ENCODE peak calls at places on chromosomes 12 and 14, in four cellular contexts. S is IMR-90, B is nephron progenitor cell, F is B cell. E is an unnamed sample.

GRCh38 chr12:117047810-117048584 is 51.2 kb downstream of the TESC start:
- DNase-seq in S (peak; percentile 61), B (peak; percentile 35), F (no peak), E (no peak)

GRCh38 chr12:82174383-82174782 is 183.8 kb downstream of the CCDC59 start:
- DNase-seq in S (no peak), B (no peak), F (no peak), E (no peak)

GRCh38 chr12:131521326-131521725 is 189.6 kb upstream of the SFSWAP start:
- DNase-seq in S (no peak), B (no peak), F (no peak), E (no peak)

GRCh38 chr14:69979882-69980281 is 100.7 kb downstream of the SMOC1 start:
- DNase-seq in S (no peak), B (no peak), F (no peak), E (no peak)

GRCh38 chr12:59895161-59895785 is 299.4 kb downstream of the SLC16A7 start:
- DNase-seq in S (no peak), B (no peak), F (no peak), E (no peak)

GRCh38 chr12:18799561-18799960 is 61.6 kb downstream of the CAPZA3 start:
- DNase-seq in S (peak; percentile 49), B (no peak), F (no peak), E (no peak)

GRCh38 chr14:98704441-98704840 is 567.6 kb downstream of the BCL11B start:
- DNase-seq in S (no peak), B (no peak), F (no peak), E (peak; percentile 61)

GRCh38 chr12:115037830-115038229 is 353.9 kb upstream of the TBX3 start:
- DNase-seq in S (peak; percentile 16), B (no peak), F (no peak), E (no peak)

GRCh38 chr14:23352506-23353432 is at the start of gene SLC22A17:
- DNase-seq in S (peak; percentile 92), B (peak; percentile 78), F (peak; percentile 59), E (peak; percentile 71)

GRCh38 chr14:101004954-101005353 is 101.4 kb upstream of the RTL1 start:
- DNase-seq in S (peak; percentile 87), B (no peak), F (no peak), E (no peak)

GRCh38 chr14:90375934-90376333 is 20.9 kb upstream of the CALM1 start:
- DNase-seq in S (no peak), B (no peak), F (no peak), E (no peak)

GRCh38 chr14:49865431-49865859 is 12.9 kb upstream of the NEMF start:
- DNase-seq in S (peak; percentile 63), B (peak; percentile 87), F (peak; percentile 87), E (peak; percentile 92)

GRCh38 chr14:51676549-51676948 is 24.8 kb downstream of the FRMD6 start:
- DNase-seq in S (no peak), B (no peak), F (no peak), E (no peak)

DNA sequence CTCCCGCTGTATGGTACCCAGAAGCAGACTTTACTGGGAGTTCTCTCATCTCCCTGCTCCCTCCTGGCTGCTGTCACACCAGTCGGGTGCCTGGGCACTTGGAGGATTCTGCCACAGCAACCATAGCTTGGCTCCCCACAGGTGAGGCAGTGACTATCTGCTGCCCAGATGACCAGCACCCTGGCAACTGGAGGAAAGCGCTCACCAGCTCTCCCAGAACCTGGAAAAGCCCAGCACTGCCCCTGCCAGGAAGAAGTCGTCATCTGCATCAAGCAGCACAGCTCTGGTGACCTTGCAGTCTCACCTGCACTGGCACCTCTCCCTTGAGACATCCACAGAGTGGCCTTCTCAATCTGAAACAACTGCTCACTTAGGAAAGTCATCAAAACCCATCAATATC is 31.9 kb upstream of the TC2N start:
- DNase-seq in S (no peak), B (no peak), F (no peak), E (peak; percentile 51)
- TF ChIP-seq CTCF in S (no peak), B (no peak), F (no peak), E (peak; percentile 44)

DNA sequence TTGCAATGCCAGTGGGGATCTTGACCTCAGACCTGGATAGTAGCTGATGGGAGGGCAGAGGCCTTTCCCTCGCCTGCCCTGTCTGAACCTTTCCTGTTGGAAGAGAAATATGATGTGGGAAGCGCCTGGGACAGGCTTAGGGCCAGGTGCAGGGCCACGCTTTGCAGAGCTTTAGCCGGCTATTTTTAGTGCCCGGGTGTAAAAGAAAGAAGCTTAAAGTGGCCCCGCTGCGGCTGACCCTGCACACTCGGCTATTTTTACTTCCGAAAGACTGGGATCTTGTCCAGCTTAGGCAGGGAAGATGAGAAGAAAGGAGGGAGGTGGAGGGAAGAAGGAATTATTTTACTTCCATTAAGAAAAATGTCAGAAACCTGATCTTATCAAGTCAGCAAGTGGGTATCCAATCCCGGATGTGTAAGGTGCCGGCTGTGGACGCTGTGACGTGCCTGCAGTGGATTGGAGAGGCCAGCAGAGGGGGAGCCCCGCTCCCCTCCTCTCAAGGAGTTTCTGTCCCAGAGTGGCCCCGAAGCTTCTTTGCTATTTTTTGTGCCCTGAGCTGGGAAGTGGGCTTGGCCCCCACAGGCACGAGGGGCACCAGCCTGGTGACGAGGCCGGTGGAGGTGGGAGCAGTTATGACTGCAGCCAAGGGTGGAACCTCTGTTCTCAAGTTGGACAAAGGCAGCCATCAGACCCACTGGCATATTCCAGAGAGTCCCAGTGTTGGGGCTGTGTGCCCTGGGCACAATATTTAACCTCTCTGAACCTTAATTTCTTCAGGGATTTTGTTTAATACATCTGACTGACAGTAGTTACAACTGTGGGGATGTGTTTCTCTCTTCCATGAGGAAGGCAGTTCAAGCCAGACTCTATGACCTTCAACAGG is 97.7 kb downstream of the ESRRB start:
- DNase-seq in S (peak; percentile 6), B (peak; percentile 47), F (no peak), E (no peak)
- TF ChIP-seq CTCF in S (no peak), B (peak; percentile 35), F (no peak), E (no peak)

GRCh38 chr12:103832048-103832798 is 8.8 kb downstream of the NT5DC3 start:
- DNase-seq in S (no peak), B (no peak), F (peak; percentile 36), E (no peak)

GRCh38 chr12:103836345-103836744 is 4.7 kb downstream of the NT5DC3 start:
- DNase-seq in S (no peak), B (no peak), F (no peak), E (no peak)

GRCh38 chr12:103834897-103835390 is 6.1 kb downstream of the NT5DC3 start:
- DNase-seq in S (no peak), B (peak; percentile 16), F (no peak), E (no peak)

GRCh38 chr12:103833095-103833777 is 7.8 kb downstream of the NT5DC3 start:
- DNase-seq in S (peak; percentile 51), B (no peak), F (no peak), E (no peak)

GRCh38 chr12:103833891-103834290 is 7.1 kb downstream of the NT5DC3 start:
- DNase-seq in S (no peak), B (no peak), F (no peak), E (no peak)
- TF ChIP-seq CTCF in S (no peak), B (no peak), F (no peak), E (no peak)

DNA sequence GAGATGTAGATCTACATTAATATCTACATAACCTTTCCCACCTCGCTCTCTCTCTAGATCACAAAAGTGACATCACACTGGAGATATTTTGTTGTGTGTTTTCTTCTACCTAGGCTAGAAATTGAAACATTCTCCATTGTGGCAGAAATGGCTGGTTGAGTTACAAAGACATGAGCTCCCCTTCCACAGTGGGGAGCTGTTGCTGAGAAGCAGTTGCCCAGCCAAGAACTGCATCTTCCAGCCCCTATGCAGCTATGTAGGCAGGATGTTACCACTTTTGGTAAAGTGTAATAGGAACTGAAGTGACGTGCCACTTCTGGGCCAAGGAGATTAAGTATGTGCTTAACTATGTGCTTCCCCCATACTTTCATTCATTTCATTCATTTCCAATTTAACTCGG is 138.7 kb upstream of the E2F7 start:
- DNase-seq in S (peak; percentile 5), B (no peak), F (no peak), E (no peak)
- TF ChIP-seq CTCF in S (peak; percentile 6), B (no peak), F (no peak), E (no peak)

DNA sequence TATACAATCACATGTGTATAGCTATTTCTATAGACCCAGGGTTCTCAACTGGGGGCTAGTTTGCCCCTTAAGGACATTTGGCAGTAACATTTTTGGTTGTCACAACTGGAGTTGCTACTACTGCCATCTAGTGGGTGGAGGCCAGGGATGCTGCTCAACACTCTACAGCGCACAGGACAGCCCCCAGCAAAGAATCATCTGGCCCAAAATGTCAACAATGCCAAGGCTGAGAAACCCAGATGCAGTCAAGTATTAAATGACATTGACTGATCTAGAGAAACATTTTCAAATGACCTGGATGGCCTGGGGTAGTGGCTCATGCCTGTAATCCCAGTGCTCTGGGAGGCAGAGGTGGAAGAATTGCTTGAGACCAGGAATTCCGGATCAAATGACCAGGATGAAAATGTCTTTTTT is 5.8 kb downstream of the WSB2 start:
- DNase-seq in S (peak; percentile 22), B (peak; percentile 43), F (peak; percentile 73), E (peak; percentile 90)
- TF ChIP-seq CTCF in S (peak; percentile 46), B (peak; percentile 47), F (peak; percentile 74), E (peak; percentile 76)

GRCh38 chr14:65413739-65414045 is 1.2 kb downstream of the FUT8 start:
- DNase-seq in S (no peak), B (no peak), F (no peak), E (no peak)

GRCh38 chr14:65414961-65415589 is 2.5 kb downstream of the FUT8 start:
- DNase-seq in S (peak; percentile 50), B (no peak), F (peak; percentile 48), E (peak; percentile 42)

GRCh38 chr14:65412189-65412846 is at the start of gene FUT8:
- DNase-seq in S (peak; percentile 94), B (peak; percentile 97), F (peak; percentile 100), E (peak; percentile 97)

GRCh38 chr14:65411656-65412188 is 808 bp upstream of the FUT8 start:
- DNase-seq in S (peak; percentile 91), B (peak; percentile 88), F (peak; percentile 84), E (peak; percentile 85)

DNA sequence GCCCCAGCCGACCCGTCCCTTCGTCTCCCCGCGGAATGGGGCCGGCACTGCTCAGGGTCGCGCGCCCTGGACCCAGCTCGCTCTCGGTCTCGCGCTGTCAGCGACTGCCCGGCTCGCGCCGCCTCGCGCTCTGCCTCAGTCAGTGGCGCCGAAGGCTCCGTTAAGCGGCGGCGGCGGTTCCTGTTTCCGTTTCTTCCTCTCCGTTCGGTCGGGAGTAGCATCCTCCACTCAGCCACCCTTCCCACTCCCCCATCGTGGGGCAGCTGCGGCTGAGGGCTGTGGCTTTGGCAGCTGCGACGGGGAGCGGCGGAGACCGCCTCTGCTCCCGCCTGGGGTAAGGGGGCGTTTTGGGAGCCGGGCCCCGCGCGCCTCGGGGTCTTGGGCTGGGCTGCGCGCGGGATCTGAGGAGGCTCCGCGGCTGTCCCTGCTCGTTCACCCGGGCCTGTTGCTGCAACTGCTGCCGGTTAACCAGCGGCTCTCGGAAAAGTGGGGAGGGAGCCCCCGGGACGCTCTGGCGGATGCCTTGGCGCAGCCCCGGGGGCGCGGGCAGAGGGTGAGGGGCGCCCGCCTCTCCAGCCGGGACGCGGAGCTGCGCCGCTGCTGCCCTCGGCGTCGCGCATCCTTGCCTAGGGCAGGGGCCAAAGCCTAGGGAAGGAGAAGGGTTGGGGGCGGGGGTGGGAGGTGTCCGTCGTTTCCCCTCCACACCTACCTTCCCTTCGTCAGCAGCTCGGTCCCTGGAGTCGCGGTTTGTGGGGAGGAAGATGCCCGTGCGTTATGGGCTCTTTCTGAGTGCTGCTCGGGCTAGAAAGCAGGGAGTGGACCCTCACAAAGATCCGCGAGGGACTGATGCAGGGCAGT is 580 bp downstream of the FUT8 start:
- DNase-seq in S (peak; percentile 73), B (no peak), F (no peak), E (peak; percentile 72)
- TF ChIP-seq CTCF in S (peak; percentile 23), B (no peak), F (no peak), E (no peak)